ENCODE peak calls at places on chromosomes 5 and 9, in eight cellular contexts. One of them, this sample, is unnamed.

GRCh38 chr5:61641748-61642565 is 309.9 kb downstream of the ZSWIM6 start:
- DNase-seq in activated naive CD4-positive, alpha-beta T cell: no peak
- DNase-seq in colonic mucosa: no peak
- DNase-seq in fibroblast of pulmonary artery: no peak
- DNase-seq in germinal center: no peak
- DNase-seq in stimulated activated CD8-positive, alpha-beta memory T cell treated with anti-CD3 and anti-CD28 coated beads, Interleukin-2, amount 100 ng/mL, for 1 hour: no peak
- DNase-seq in sigmoid colon: no peak
- DNase-seq in GM23248: peak
- DNase-seq in this sample: no peak

GRCh38 chr5:14849516-14850294 is 21.9 kb downstream of the ANKH start:
- DNase-seq in stimulated activated CD8-positive, alpha-beta memory T cell treated with anti-CD3 and anti-CD28 coated beads, Interleukin-2, amount 100 ng/mL, for 1 hour: no peak
- DNase-seq in activated naive CD4-positive, alpha-beta T cell: no peak
- DNase-seq in fibroblast of pulmonary artery: no peak
- DNase-seq in germinal center: no peak
- DNase-seq in colonic mucosa: no peak
- DNase-seq in GM23248: no peak
- DNase-seq in sigmoid colon: no peak
- DNase-seq in this sample: no peak

GRCh38 chr5:6423327-6424109 is 25.1 kb upstream of the UBE2QL1 start:
- DNase-seq in fibroblast of pulmonary artery: no peak
- DNase-seq in stimulated activated CD8-positive, alpha-beta memory T cell treated with anti-CD3 and anti-CD28 coated beads, Interleukin-2, amount 100 ng/mL, for 1 hour: no peak
- DNase-seq in sigmoid colon: no peak
- DNase-seq in activated naive CD4-positive, alpha-beta T cell: no peak
- DNase-seq in GM23248: no peak
- DNase-seq in colonic mucosa: no peak
- DNase-seq in germinal center: no peak
- DNase-seq in this sample: no peak

GRCh38 chr9:107016383-107016782 is 153.4 kb downstream of the ZNF462 start:
- DNase-seq in colonic mucosa: no peak
- DNase-seq in fibroblast of pulmonary artery: no peak
- DNase-seq in germinal center: no peak
- DNase-seq in GM23248: no peak
- DNase-seq in sigmoid colon: no peak
- DNase-seq in activated naive CD4-positive, alpha-beta T cell: no peak
- DNase-seq in stimulated activated CD8-positive, alpha-beta memory T cell treated with anti-CD3 and anti-CD28 coated beads, Interleukin-2, amount 100 ng/mL, for 1 hour: no peak
- DNase-seq in this sample: no peak

GRCh38 chr5:96691503-96692303 is 29.5 kb downstream of the CAST start:
- DNase-seq in fibroblast of pulmonary artery: peak
- DNase-seq in activated naive CD4-positive, alpha-beta T cell: no peak
- DNase-seq in germinal center: no peak
- DNase-seq in colonic mucosa: no peak
- DNase-seq in GM23248: peak
- DNase-seq in stimulated activated CD8-positive, alpha-beta memory T cell treated with anti-CD3 and anti-CD28 coated beads, Interleukin-2, amount 100 ng/mL, for 1 hour: no peak
- DNase-seq in sigmoid colon: no peak
- DNase-seq in this sample: no peak

GRCh38 chr5:139869042-139869790 is 73.6 kb downstream of the PSD2 start:
- DNase-seq in GM23248: no peak
- DNase-seq in germinal center: no peak
- DNase-seq in activated naive CD4-positive, alpha-beta T cell: no peak
- DNase-seq in fibroblast of pulmonary artery: no peak
- DNase-seq in stimulated activated CD8-positive, alpha-beta memory T cell treated with anti-CD3 and anti-CD28 coated beads, Interleukin-2, amount 100 ng/mL, for 1 hour: no peak
- DNase-seq in sigmoid colon: no peak
- DNase-seq in colonic mucosa: no peak
- DNase-seq in this sample: no peak

GRCh38 chr5:89123607-89124006 is 240.6 kb upstream of the MEF2C start:
- DNase-seq in GM23248: no peak
- DNase-seq in germinal center: no peak
- DNase-seq in colonic mucosa: no peak
- DNase-seq in sigmoid colon: no peak
- DNase-seq in fibroblast of pulmonary artery: no peak
- DNase-seq in activated naive CD4-positive, alpha-beta T cell: no peak
- DNase-seq in stimulated activated CD8-positive, alpha-beta memory T cell treated with anti-CD3 and anti-CD28 coated beads, Interleukin-2, amount 100 ng/mL, for 1 hour: no peak
- DNase-seq in this sample: no peak

GRCh38 chr5:163574477-163575440 is 69.3 kb downstream of the MAT2B start:
- DNase-seq in GM23248: no peak
- DNase-seq in fibroblast of pulmonary artery: no peak
- DNase-seq in activated naive CD4-positive, alpha-beta T cell: no peak
- DNase-seq in stimulated activated CD8-positive, alpha-beta memory T cell treated with anti-CD3 and anti-CD28 coated beads, Interleukin-2, amount 100 ng/mL, for 1 hour: no peak
- DNase-seq in germinal center: no peak
- DNase-seq in colonic mucosa: no peak
- DNase-seq in sigmoid colon: no peak
- DNase-seq in this sample: no peak

GRCh38 chr5:53407373-53407772 is 73.1 kb upstream of the FST start:
- DNase-seq in stimulated activated CD8-positive, alpha-beta memory T cell treated with anti-CD3 and anti-CD28 coated beads, Interleukin-2, amount 100 ng/mL, for 1 hour: no peak
- DNase-seq in fibroblast of pulmonary artery: peak
- DNase-seq in colonic mucosa: no peak
- DNase-seq in sigmoid colon: no peak
- DNase-seq in germinal center: no peak
- DNase-seq in GM23248: peak
- DNase-seq in activated naive CD4-positive, alpha-beta T cell: no peak
- DNase-seq in this sample: no peak

GRCh38 chr5:142115937-142116614 is 7.5 kb downstream of the NDFIP1 start:
- DNase-seq in activated naive CD4-positive, alpha-beta T cell: no peak
- DNase-seq in colonic mucosa: no peak
- DNase-seq in stimulated activated CD8-positive, alpha-beta memory T cell treated with anti-CD3 and anti-CD28 coated beads, Interleukin-2, amount 100 ng/mL, for 1 hour: no peak
- DNase-seq in sigmoid colon: no peak
- DNase-seq in GM23248: peak
- DNase-seq in fibroblast of pulmonary artery: peak
- DNase-seq in germinal center: no peak
- DNase-seq in this sample: no peak

GRCh38 chr5:57431816-57432215 is 50.8 kb downstream of the ACTBL2 start:
- DNase-seq in GM23248: no peak
- DNase-seq in sigmoid colon: no peak
- DNase-seq in colonic mucosa: no peak
- DNase-seq in stimulated activated CD8-positive, alpha-beta memory T cell treated with anti-CD3 and anti-CD28 coated beads, Interleukin-2, amount 100 ng/mL, for 1 hour: no peak
- DNase-seq in activated naive CD4-positive, alpha-beta T cell: no peak
- DNase-seq in germinal center: no peak
- DNase-seq in fibroblast of pulmonary artery: no peak
- DNase-seq in this sample: no peak

GRCh38 chr5:73437126-73438047 is 11.2 kb downstream of the FOXD1 start:
- DNase-seq in colonic mucosa: peak
- DNase-seq in activated naive CD4-positive, alpha-beta T cell: no peak
- DNase-seq in stimulated activated CD8-positive, alpha-beta memory T cell treated with anti-CD3 and anti-CD28 coated beads, Interleukin-2, amount 100 ng/mL, for 1 hour: no peak
- DNase-seq in sigmoid colon: no peak
- DNase-seq in germinal center: peak
- DNase-seq in fibroblast of pulmonary artery: no peak
- DNase-seq in GM23248: peak
- DNase-seq in this sample: peak

GRCh38 chr5:142110046-142110531 is 1.5 kb downstream of the NDFIP1 start:
- DNase-seq in colonic mucosa: peak
- DNase-seq in stimulated activated CD8-positive, alpha-beta memory T cell treated with anti-CD3 and anti-CD28 coated beads, Interleukin-2, amount 100 ng/mL, for 1 hour: no peak
- DNase-seq in GM23248: peak
- DNase-seq in germinal center: peak
- DNase-seq in fibroblast of pulmonary artery: peak
- DNase-seq in activated naive CD4-positive, alpha-beta T cell: no peak
- DNase-seq in sigmoid colon: peak
- DNase-seq in this sample: peak

GRCh38 chr5:170338933-170339779 is 41.6 kb upstream of the LCP2 start:
- DNase-seq in stimulated activated CD8-positive, alpha-beta memory T cell treated with anti-CD3 and anti-CD28 coated beads, Interleukin-2, amount 100 ng/mL, for 1 hour: peak
- DNase-seq in colonic mucosa: peak
- DNase-seq in GM23248: no peak
- DNase-seq in activated naive CD4-positive, alpha-beta T cell: peak
- DNase-seq in fibroblast of pulmonary artery: no peak
- DNase-seq in germinal center: peak
- DNase-seq in sigmoid colon: peak
- DNase-seq in this sample: peak

GRCh38 chr9:88179080-88179521 is 40.8 kb upstream of the SPATA31C2 start:
- DNase-seq in activated naive CD4-positive, alpha-beta T cell: no peak
- DNase-seq in fibroblast of pulmonary artery: no peak
- DNase-seq in stimulated activated CD8-positive, alpha-beta memory T cell treated with anti-CD3 and anti-CD28 coated beads, Interleukin-2, amount 100 ng/mL, for 1 hour: no peak
- DNase-seq in colonic mucosa: peak
- DNase-seq in GM23248: no peak
- DNase-seq in sigmoid colon: no peak
- DNase-seq in germinal center: no peak
- DNase-seq in this sample: no peak

GRCh38 chr5:166907314-166907713 is 1384.1 kb upstream of the WWC1 start:
- DNase-seq in GM23248: peak
- DNase-seq in stimulated activated CD8-positive, alpha-beta memory T cell treated with anti-CD3 and anti-CD28 coated beads, Interleukin-2, amount 100 ng/mL, for 1 hour: no peak
- DNase-seq in activated naive CD4-positive, alpha-beta T cell: no peak
- DNase-seq in fibroblast of pulmonary artery: peak
- DNase-seq in sigmoid colon: no peak
- DNase-seq in colonic mucosa: no peak
- DNase-seq in germinal center: no peak
- DNase-seq in this sample: no peak

GRCh38 chr5:161925960-161926359 is 78.0 kb downstream of the GABRA1 start:
- DNase-seq in sigmoid colon: no peak
- DNase-seq in stimulated activated CD8-positive, alpha-beta memory T cell treated with anti-CD3 and anti-CD28 coated beads, Interleukin-2, amount 100 ng/mL, for 1 hour: no peak
- DNase-seq in colonic mucosa: no peak
- DNase-seq in fibroblast of pulmonary artery: no peak
- DNase-seq in germinal center: no peak
- DNase-seq in activated naive CD4-positive, alpha-beta T cell: no peak
- DNase-seq in GM23248: no peak
- DNase-seq in this sample: no peak

GRCh38 chr5:81513982-81514381 is 120.0 kb upstream of the ACOT12 start:
- DNase-seq in sigmoid colon: no peak
- DNase-seq in fibroblast of pulmonary artery: peak
- DNase-seq in GM23248: peak
- DNase-seq in germinal center: peak
- DNase-seq in colonic mucosa: no peak
- DNase-seq in activated naive CD4-positive, alpha-beta T cell: no peak
- DNase-seq in stimulated activated CD8-positive, alpha-beta memory T cell treated with anti-CD3 and anti-CD28 coated beads, Interleukin-2, amount 100 ng/mL, for 1 hour: no peak
- DNase-seq in this sample: no peak

This sample was measured in B cell.